ENCODE peak calls at places on chromosomes 16 and 17, in ten cellular contexts. A is MM.1S, N is heart left ventricle, F is heart right ventricle, G is iPS DF 6.9, E is stomach, T is fibroblast of lung, B is left ventricle myocardium inferior, R is thoracic aorta, D is Peyer's patch. P is an unnamed sample. For H3K9me3 and H3K27me3, the result is how much of the 10 kb centered on the place peaks cover.

GRCh38 chr16:53612003-53612402 is 91.7 kb downstream of the RPGRIP1L start:
- DNase-seq in R (no peak), B (no peak), F (no peak), G (no peak), E (no peak), A (no peak), T (no peak), D (no peak), N (no peak), P (no peak)

GRCh38 chr17:65121916-65122821 is 15.0 kb upstream of the RGS9 start:
- DNase-seq in F (no peak), D (no peak), R (no peak), T (no peak), E (no peak), G (no peak), N (no peak), A (peak), B (no peak), P (no peak)

GRCh38 chr16:57049678-57050077 is 42.7 kb upstream of the CPNE2 start:
- DNase-seq in D (no peak), F (no peak), G (no peak), N (no peak), A (peak), B (no peak), E (no peak), R (no peak), T (no peak), P (no peak)

GRCh38 chr17:10051112-10051511 is 146.0 kb upstream of the RCVRN start:
- DNase-seq in B (no peak), A (no peak), D (no peak), R (no peak), N (no peak), T (no peak), G (no peak), F (no peak), E (no peak), P (no peak)

GRCh38 chr16:88405325-88406060 is 22.7 kb downstream of the ZNF469 start:
- DNase-seq in B (no peak), T (peak), A (no peak), R (no peak), N (no peak), G (no peak), F (peak), D (no peak), E (peak), P (no peak)

GRCh38 chr16:9160551-9160911 is 69.1 kb downstream of the HAPSTR1 start:
- DNase-seq in D (no peak), F (no peak), A (no peak), G (no peak), E (no peak), N (no peak), B (no peak), T (no peak), R (no peak), P (peak)

GRCh38 chr16:80197790-80198201 is 343.0 kb upstream of the DYNLRB2 start:
- DNase-seq in G (no peak), D (no peak), E (no peak), B (no peak), R (no peak), A (no peak), T (peak), N (no peak), F (no peak), P (no peak)

GRCh38 chr17:72387487-72387886 is 266.7 kb downstream of the SOX9 start:
- DNase-seq in D (no peak), E (no peak), R (no peak), F (no peak), T (peak), A (no peak), G (no peak), N (no peak), B (no peak), P (no peak)

DNA sequence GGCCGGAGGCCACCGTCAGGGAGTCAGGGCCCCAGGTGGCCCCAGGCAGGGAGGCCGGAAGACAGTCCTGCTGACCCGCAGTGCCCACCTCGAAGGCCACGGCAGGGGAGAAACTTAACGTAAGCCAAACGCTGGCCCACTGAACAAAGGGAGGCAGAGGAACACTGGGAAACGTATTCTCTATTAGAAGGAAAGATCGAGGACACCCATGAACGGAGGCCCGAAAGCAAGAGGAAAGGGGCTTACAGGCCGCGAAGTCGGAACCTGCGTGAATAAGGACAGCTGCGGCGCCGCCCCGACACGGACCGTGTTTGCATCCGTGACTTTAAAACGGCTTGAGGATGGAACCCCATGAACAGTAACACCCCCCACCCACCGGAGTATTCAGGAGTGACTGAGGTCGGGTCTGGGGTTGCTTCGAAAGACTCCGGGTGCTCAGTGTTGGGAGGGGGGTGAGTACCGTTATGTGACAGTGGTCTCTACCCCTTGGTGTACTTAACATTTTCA is 102.4 kb upstream of the METRNL start:
- DNase-seq in R (no peak), B (no peak), E (no peak), N (no peak), G (no peak), A (no peak), F (no peak), D (no peak), T (no peak), P (no peak)
- H3K9me3 ChIP-seq in R (under half), B (under half), E (under half), N (under half), G (under half), A (under half), F (under half), D (under half), T (under half), P (under half)

GRCh38 chr17:79811888-79812205 is 15.0 kb upstream of the CBX8 start:
- DNase-seq in E (no peak), T (no peak), A (no peak), D (no peak), F (no peak), G (no peak), R (no peak), B (no peak), N (no peak), P (no peak)

GRCh38 chr17:79808763-79809529 is 12.1 kb upstream of the CBX8 start:
- DNase-seq in B (no peak), N (no peak), T (no peak), G (no peak), D (no peak), A (peak), E (peak), F (no peak), R (no peak), P (no peak)

GRCh38 chr17:79809530-79810137 is 12.8 kb upstream of the CBX8 start:
- DNase-seq in E (peak), G (no peak), R (no peak), N (no peak), B (no peak), T (no peak), F (no peak), D (no peak), A (no peak), P (no peak)

GRCh38 chr17:79811036-79811887 is 14.4 kb upstream of the CBX8 start:
- DNase-seq in N (no peak), D (peak), A (no peak), B (no peak), G (no peak), F (no peak), T (no peak), R (no peak), E (no peak), P (no peak)

GRCh38 chr17:79810138-79811027 is 13.5 kb upstream of the CBX8 start:
- DNase-seq in E (peak), A (peak), G (no peak), F (peak), R (no peak), N (peak), T (peak), D (peak), B (peak), P (peak)
- H3K27me3 ChIP-seq in E (half or more), A (half or more), G (half or more), F (half or more), R (under half), N (half or more), T (half or more), D (under half), B (half or more), P (half or more)

GRCh38 chr17:55405600-55405999 is 16.0 kb downstream of the MMD start:
- DNase-seq in T (no peak), N (no peak), E (no peak), G (no peak), B (no peak), R (no peak), F (no peak), D (no peak), A (no peak), P (no peak)

GRCh38 chr17:55411463-55411855 is 10.2 kb downstream of the MMD start:
- DNase-seq in D (no peak), E (no peak), A (no peak), R (no peak), T (no peak), B (no peak), N (no peak), F (no peak), G (no peak), P (no peak)

GRCh38 chr17:55407641-55408566 is 13.7 kb downstream of the MMD start:
- DNase-seq in T (no peak), E (no peak), R (no peak), F (no peak), G (no peak), A (no peak), D (no peak), N (no peak), B (no peak), P (no peak)

GRCh38 chr17:55410722-55411462 is 10.7 kb downstream of the MMD start:
- DNase-seq in D (no peak), R (no peak), G (no peak), F (no peak), A (no peak), N (no peak), B (no peak), T (no peak), E (no peak), P (no peak)

DNA sequence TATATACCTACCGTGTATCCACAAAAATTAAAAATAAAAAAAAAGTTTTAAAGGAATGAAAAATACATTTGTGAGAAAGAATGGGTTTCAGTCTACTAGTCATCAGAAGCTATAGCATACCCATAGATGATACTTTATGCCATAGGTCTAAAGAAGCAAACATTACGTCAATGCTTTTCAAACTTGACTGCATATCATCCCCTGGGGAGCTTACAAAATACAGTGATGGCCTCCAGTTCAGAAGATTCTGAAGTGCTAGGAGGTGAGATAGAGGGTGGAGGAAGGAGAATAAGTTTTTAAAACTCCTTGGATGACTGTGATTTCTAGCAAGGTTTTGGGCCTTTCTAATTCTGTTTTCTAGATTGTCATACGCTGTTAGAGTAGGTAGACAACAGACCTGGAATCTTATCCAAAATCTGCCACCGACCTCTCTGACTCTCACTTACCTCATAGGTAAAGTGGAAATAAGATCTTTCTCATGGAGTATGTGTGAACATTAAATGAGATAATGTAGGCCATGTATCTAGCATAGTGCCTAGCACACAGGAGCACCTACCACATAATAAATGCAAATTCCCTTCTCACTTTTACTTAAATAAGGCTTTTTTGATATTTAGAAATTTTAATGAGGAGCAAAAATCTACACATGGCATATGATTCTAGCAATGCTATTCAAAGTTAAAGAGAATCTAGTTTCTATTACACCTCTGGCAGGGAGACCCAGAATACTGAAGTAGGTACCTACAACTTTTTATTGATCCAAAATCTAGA is 12.4 kb downstream of the MMD start:
- DNase-seq in R (no peak), F (no peak), G (no peak), B (no peak), T (no peak), D (no peak), E (no peak), N (no peak), A (no peak), P (no peak)
- H3K4me3 ChIP-seq in R (no peak), F (no peak), G (no peak), B (no peak), T (no peak), D (no peak), E (no peak), N (no peak), A (no peak), P (no peak)

GRCh38 chr16:68577352-68577853 is 38.3 kb downstream of the ZFP90 start:
- DNase-seq in N (no peak), F (no peak), B (no peak), D (no peak), T (no peak), R (no peak), A (no peak), G (no peak), E (no peak), P (no peak)
- H3K9me3 ChIP-seq in N (half or more), F (half or more), B (half or more), D (under half), T (under half), R (half or more), A (under half), G (under half), E (under half), P (half or more)

GRCh38 chr17:45793999-45794540 is 9.9 kb downstream of the CRHR1 start:
- DNase-seq in B (no peak), D (no peak), G (no peak), T (no peak), F (no peak), E (no peak), N (no peak), A (no peak), R (no peak), P (no peak)
- H3K27me3 ChIP-seq in B (half or more), D (under half), G (under half), T (under half), F (half or more), E (half or more), N (under half), A (half or more), R (under half), P (half or more)

P was measured in lower lobe of right lung.